ENCODE peak calls at places on chromosomes 13 and 19, in seven cellular contexts. X is DND-41, U is aorta, Q is left ventricle myocardium inferior, J is heart left ventricle, P is ascending aorta, G is stomach. B is an unnamed sample.
A peak's percentile ranks its signal among the peaks of the same experiment; 100 is the strongest.

GRCh38 chr19:13118424-13119193 is 545 bp downstream of the NACC1 start:
- DNase-seq in U (peak; percentile 82), J (peak; percentile 38), P (no peak), X (peak; percentile 78), G (peak; percentile 52), Q (peak; percentile 43), B (peak; percentile 65)

GRCh38 chr19:12970070-12970820 is 869 bp downstream of the DAND5 start:
- DNase-seq in J (no peak), G (no peak), X (no peak), Q (no peak), U (no peak), P (no peak), B (no peak)

GRCh38 chr19:16457195-16457953 is 14.4 kb downstream of the EPS15L1 start:
- DNase-seq in Q (peak; percentile 55), G (peak; percentile 36), J (peak; percentile 43), X (no peak), P (no peak), U (no peak), B (no peak)

GRCh38 chr13:110055089-110055488 is 251.9 kb downstream of the COL4A1 start:
- DNase-seq in P (no peak), X (peak; percentile 73), U (no peak), G (no peak), Q (no peak), J (no peak), B (no peak)

GRCh38 chr13:102708991-102709390 is 14.1 kb upstream of the METTL21C start:
- DNase-seq in P (no peak), Q (no peak), X (no peak), G (no peak), U (no peak), J (no peak), B (no peak)

GRCh38 chr19:29336425-29336824 is 123.5 kb upstream of the UQCRFS1 start:
- DNase-seq in P (no peak), J (no peak), X (no peak), U (no peak), Q (no peak), G (no peak), B (no peak)

GRCh38 chr19:19171821-19172532 is 1.9 kb upstream of the MEF2B start:
- DNase-seq in G (no peak), Q (no peak), X (no peak), P (no peak), J (no peak), U (no peak), B (no peak)

GRCh38 chr13:75685239-75685697 is 49.1 kb downstream of the LMO7 start:
- DNase-seq in X (no peak), Q (no peak), P (no peak), G (no peak), J (no peak), U (no peak), B (no peak)

GRCh38 chr19:52492201-52492960 is 35.1 kb upstream of the ZNF808 start:
- DNase-seq in X (peak; percentile 89), G (no peak), P (no peak), Q (no peak), U (no peak), J (no peak), B (no peak)

GRCh38 chr19:20923077-20923871 is at the start of gene ZNF85:
- DNase-seq in G (peak; percentile 92), Q (peak; percentile 90), P (peak; percentile 69), J (peak; percentile 91), X (peak; percentile 96), U (peak; percentile 94), B (peak; percentile 94)

GRCh38 chr19:46191972-46192371 is 37.6 kb upstream of the IGFL1 start:
- DNase-seq in U (no peak), J (no peak), Q (no peak), X (no peak), P (no peak), G (no peak), B (no peak)

GRCh38 chr13:21033866-21034601 is 27.4 kb downstream of the LATS2 start:
- DNase-seq in G (peak; percentile 57), J (no peak), Q (no peak), U (no peak), P (no peak), X (no peak), B (no peak)

GRCh38 chr19:58566989-58567388 is 6.1 kb downstream of the MZF1 start:
- DNase-seq in U (peak; percentile 21), X (peak; percentile 2), G (no peak), P (no peak), Q (no peak), J (no peak), B (peak; percentile 30)

GRCh38 chr13:31477961-31478360 is 261.4 kb upstream of the RXFP2 start:
- DNase-seq in J (no peak), X (no peak), G (no peak), U (no peak), P (no peak), Q (no peak), B (no peak)

GRCh38 chr19:55116232-55117062 is 990 bp downstream of the PPP1R12C start:
- DNase-seq in Q (peak; percentile 74), P (no peak), U (peak; percentile 88), X (peak; percentile 71), G (peak; percentile 43), J (peak; percentile 81), B (peak; percentile 44)
- H3K4me1 ChIP-seq in Q (peaks cover 68% of the 10 kb centered on the region), P (peaks cover 13% of the 10 kb centered on the region), U (no peaks in the 10 kb centered on the region), X (peaks cover 33% of the 10 kb centered on the region), G (peaks cover 64% of the 10 kb centered on the region), J (peaks cover 57% of the 10 kb centered on the region), B (peaks cover 31% of the 10 kb centered on the region)

GRCh38 chr13:97974773-97975172 is 21.3 kb downstream of the IPO5 start:
- DNase-seq in P (no peak), Q (no peak), G (no peak), X (no peak), U (no peak), J (no peak), B (no peak)
- H3K4me3 ChIP-seq in P (peak overlapping the region; percentile 80), Q (no peak overlapping the region), G (no peak overlapping the region), X (no peak overlapping the region), U (no peak overlapping the region), J (peak overlapping the region; percentile 84), B (no peak overlapping the region)

DNA sequence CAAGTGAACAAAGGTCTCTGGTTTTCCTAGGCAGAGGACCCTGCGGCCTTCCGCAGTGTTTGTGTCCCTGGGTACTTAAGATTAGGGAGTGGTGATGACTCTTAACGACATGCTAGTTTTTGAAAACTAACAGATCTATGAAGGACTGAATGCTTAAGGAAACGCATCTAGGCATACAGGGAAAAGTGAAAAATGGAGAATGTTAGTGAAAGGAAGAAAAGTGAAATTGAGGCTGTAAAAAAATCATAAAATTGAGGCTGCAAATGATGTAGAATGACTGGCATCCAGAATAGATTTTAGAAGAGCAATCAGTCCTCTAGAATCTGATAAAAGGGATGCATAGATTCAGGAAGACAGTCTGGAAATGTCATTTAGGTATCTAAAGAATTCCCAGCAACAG is 3.5 kb downstream of the ZNF260 start:
- DNase-seq in J (no peak), X (no peak), G (no peak), U (no peak), P (no peak), Q (no peak), B (no peak)
- H3K4me1 ChIP-seq in J (peaks cover 25% of the 10 kb centered on the region), X (peaks cover 24% of the 10 kb centered on the region), G (peaks cover 20% of the 10 kb centered on the region), U (no peaks in the 10 kb centered on the region), P (no peaks in the 10 kb centered on the region), Q (peaks cover 38% of the 10 kb centered on the region), B (peaks cover 22% of the 10 kb centered on the region)

GRCh38 chr19:50419580-50420035 is 870 bp downstream of the SPIB start:
- DNase-seq in J (no peak), U (no peak), P (no peak), G (no peak), X (peak; percentile 50), Q (no peak), B (no peak)
- H3K4me3 ChIP-seq in J (no peak overlapping the region), U (no peak overlapping the region), P (no peak overlapping the region), G (peak overlapping the region; percentile 6), X (no peak overlapping the region), Q (no peak overlapping the region), B (no peak overlapping the region)

DNA sequence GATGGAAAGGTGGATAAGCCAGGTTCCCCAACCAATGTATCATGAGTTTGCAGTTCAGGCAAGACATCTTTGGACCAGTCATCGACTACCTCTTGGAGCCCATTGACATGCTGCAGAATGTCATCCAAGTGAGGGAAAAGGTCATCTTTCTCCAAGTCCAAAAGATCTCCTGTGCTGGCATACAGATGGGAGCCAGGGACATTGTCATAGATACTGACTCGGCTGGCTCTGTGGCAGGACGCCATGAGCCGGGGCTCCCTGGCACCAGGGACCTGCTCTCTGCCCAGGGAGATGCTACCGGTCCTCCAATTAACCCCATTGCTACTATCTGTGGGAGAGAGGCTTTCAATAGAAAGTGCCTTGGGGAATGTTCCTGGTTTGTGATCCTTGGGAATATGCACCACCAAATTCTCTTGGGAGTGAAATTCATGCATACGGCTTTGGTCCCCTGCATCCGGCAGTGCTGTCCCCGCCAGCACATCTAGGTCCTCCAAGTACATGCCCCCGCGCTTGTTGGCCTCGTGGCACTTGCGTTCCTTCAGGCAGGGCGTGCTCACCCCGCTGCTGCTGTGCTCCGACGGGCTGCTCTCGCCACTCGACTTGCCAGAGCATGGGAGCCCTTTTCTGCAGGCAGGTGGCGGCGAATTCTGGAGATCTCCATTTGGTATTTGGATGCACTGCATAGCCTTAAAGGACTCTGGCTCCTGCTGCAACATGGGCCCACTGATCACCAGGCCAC is 113.0 kb downstream of the KL start:
- DNase-seq in J (no peak), P (no peak), X (no peak), Q (peak; percentile 60), G (no peak), U (no peak), B (no peak)
- H3K4me1 ChIP-seq in J (peaks cover 74% of the 10 kb centered on the region), P (peaks cover 20% of the 10 kb centered on the region), X (no peaks in the 10 kb centered on the region), Q (peaks cover 93% of the 10 kb centered on the region), G (peaks cover 43% of the 10 kb centered on the region), U (no peaks in the 10 kb centered on the region), B (no peaks in the 10 kb centered on the region)

DNA sequence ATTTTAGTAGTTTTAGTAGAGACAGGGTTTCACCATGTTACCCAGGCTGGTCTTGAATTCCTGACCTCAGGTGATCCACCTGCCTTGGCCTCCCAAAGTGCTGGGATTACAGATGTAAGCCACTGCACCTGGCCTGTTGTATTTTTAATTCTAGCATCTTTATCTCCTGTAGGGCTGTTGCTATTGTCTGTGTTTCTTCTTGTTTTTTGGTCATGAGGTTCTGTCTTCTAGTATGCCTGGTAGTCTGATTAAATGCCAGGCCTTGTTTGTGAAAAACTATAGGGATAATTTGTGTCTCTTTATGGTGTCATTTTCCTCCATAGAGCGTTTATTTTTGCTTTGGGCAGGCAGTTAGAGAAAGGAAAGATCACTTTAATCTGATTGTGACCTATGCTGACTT is 3.1 kb downstream of the ARHGEF18 start:
- DNase-seq in X (no peak), Q (no peak), U (no peak), J (no peak), P (no peak), G (no peak), B (no peak)
- H3K4me3 ChIP-seq in X (no peak overlapping the region), Q (no peak overlapping the region), U (no peak overlapping the region), J (no peak overlapping the region), P (no peak overlapping the region), G (no peak overlapping the region), B (no peak overlapping the region)

B was measured in CD4-positive, alpha-beta memory T cell.